ENCODE peak calls at places on chromosomes 4 and X, in ten cellular contexts. J is Calu3, R is RWPE1, G is spleen, X is left lung, I is AG04449, M is cardiac muscle cell, B is GM06990, K is foreskin fibroblast, D is glutamatergic neuron. W is an unnamed sample.

GRCh38 chrX:15310117-15310516 is 5.3 kb downstream of the ASB11 start:
- DNase-seq in J (peak), R (no peak), G (no peak), X (no peak), I (no peak), M (peak), B (no peak), K (peak), D (no peak), W (peak)

GRCh38 chrX:118603981-118604380 is 108.4 kb downstream of the DOCK11 start:
- DNase-seq in J (peak), R (peak), G (no peak), X (no peak), I (no peak), M (peak), B (peak), K (peak), D (peak), W (peak)

GRCh38 chrX:136879001-136879667 is 1.4 kb downstream of the RBMX start:
- DNase-seq in J (no peak), R (no peak), G (no peak), X (no peak), I (no peak), M (peak), B (no peak), K (no peak), D (no peak), W (peak)

GRCh38 chr4:153471691-153472080 is 5.5 kb downstream of the TMEM131L start:
- DNase-seq in J (no peak), R (peak), G (no peak), X (no peak), I (no peak), M (no peak), B (peak), K (no peak), D (no peak), W (no peak)

GRCh38 chr4:158805628-158806471 is 37.0 kb downstream of the FNIP2 start:
- DNase-seq in J (peak), R (peak), G (no peak), X (no peak), I (no peak), M (no peak), B (no peak), K (peak), D (peak), W (peak)

GRCh38 chr4:172357006-172357405 is 543.8 kb downstream of the GALNTL6 start:
- DNase-seq in J (no peak), R (no peak), G (no peak), X (no peak), I (no peak), M (no peak), B (no peak), K (no peak), D (no peak), W (no peak)

GRCh38 chr4:71132486-71132885 is 139.0 kb downstream of the DCK start:
- DNase-seq in J (no peak), R (no peak), G (no peak), X (no peak), I (peak), M (peak), B (no peak), K (peak), D (no peak), W (peak)

GRCh38 chrX:78652971-78653822 is 5.9 kb downstream of the RTL3 start:
- DNase-seq in J (peak), R (no peak), G (no peak), X (no peak), I (no peak), M (peak), B (peak), K (peak), D (no peak), W (peak)

GRCh38 chr4:20395160-20395773 is 143.6 kb downstream of the SLIT2 start:
- DNase-seq in J (peak), R (peak), G (no peak), X (no peak), I (no peak), M (peak), B (no peak), K (peak), D (peak), W (peak)

GRCh38 chr4:74932832-74933561 is at the start of gene PARM1:
- DNase-seq in J (peak), R (peak), G (peak), X (peak), I (no peak), M (peak), B (peak), K (peak), D (peak), W (peak)

GRCh38 chr4:151325320-151326246 is at the start of gene SH3D19:
- DNase-seq in J (peak), R (peak), G (peak), X (peak), I (no peak), M (peak), B (no peak), K (peak), D (peak), W (peak)

GRCh38 chr4:39353478-39354177 is 12.5 kb downstream of the RFC1 start:
- DNase-seq in J (no peak), R (peak), G (no peak), X (no peak), I (no peak), M (peak), B (peak), K (peak), D (no peak), W (peak)

GRCh38 chrX:129833153-129834004 is 10.3 kb downstream of the ZDHHC9 start:
- DNase-seq in J (no peak), R (no peak), G (no peak), X (no peak), I (peak), M (peak), B (no peak), K (peak), D (no peak), W (peak)

GRCh38 chrX:129842510-129843208 is 1.0 kb downstream of the ZDHHC9 start:
- DNase-seq in J (peak), R (no peak), G (peak), X (no peak), I (no peak), M (peak), B (no peak), K (peak), D (no peak), W (peak)

GRCh38 chrX:129831486-129831885 is 12.2 kb downstream of the ZDHHC9 start:
- DNase-seq in J (no peak), R (no peak), G (no peak), X (no peak), I (no peak), M (no peak), B (no peak), K (peak), D (no peak), W (no peak)

GRCh38 chrX:129840334-129840733 is 3.4 kb downstream of the ZDHHC9 start:
- DNase-seq in J (no peak), R (no peak), G (no peak), X (no peak), I (no peak), M (no peak), B (no peak), K (peak), D (no peak), W (no peak)

GRCh38 chrX:129836827-129837226 is 6.9 kb downstream of the ZDHHC9 start:
- DNase-seq in J (no peak), R (no peak), G (no peak), X (no peak), I (no peak), M (peak), B (no peak), K (no peak), D (no peak), W (no peak)
- TF ChIP-seq CTCF in J (no peak), R (no peak), G (no peak), X (no peak), I (no peak), M (no peak), B (no peak), K (no peak), D (no peak), W (no peak)

GRCh38 chrX:100070334-100070849 is 339.7 kb downstream of the PCDH19 start:
- DNase-seq in J (no peak), R (no peak), G (no peak), X (no peak), I (no peak), M (no peak), B (no peak), K (no peak), D (no peak), W (no peak)

GRCh38 chrX:100076031-100076430 is 334.0 kb downstream of the PCDH19 start:
- DNase-seq in J (no peak), R (no peak), G (no peak), X (no peak), I (no peak), M (no peak), B (no peak), K (no peak), D (no peak), W (no peak)

DNA sequence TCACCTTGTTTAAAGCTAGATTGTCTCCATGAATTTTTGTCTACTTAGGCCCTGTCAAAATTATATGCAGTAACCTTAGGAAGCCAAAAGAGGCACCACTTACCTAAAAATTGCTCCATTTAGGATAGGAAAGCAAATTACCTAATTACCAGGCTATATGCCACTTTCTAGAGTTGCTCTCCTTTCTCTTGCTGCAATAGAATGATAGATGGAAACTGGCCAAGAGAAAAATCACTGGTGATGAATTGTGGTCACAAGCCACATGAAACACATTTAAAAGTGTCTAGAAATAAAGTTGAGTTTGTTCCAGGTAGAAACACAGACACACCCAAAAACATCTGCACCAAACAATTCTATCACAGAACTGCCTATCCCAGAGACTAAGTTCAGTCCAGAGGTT is 337.8 kb downstream of the PCDH19 start:
- DNase-seq in J (no peak), R (no peak), G (no peak), X (no peak), I (no peak), M (no peak), B (no peak), K (no peak), D (no peak), W (no peak)
- TF ChIP-seq CTCF in J (no peak), R (no peak), G (no peak), X (no peak), I (no peak), M (no peak), B (no peak), K (no peak), D (no peak), W (no peak)

GRCh38 chr4:19239565-19239964 is 1012.1 kb upstream of the SLIT2 start:
- DNase-seq in J (no peak), R (peak), G (no peak), X (no peak), I (peak), M (peak), B (no peak), K (peak), D (no peak), W (peak)
- TF ChIP-seq CTCF in J (no peak), R (no peak), G (no peak), X (no peak), I (no peak), M (no peak), B (no peak), K (no peak), D (no peak), W (no peak)

DNA sequence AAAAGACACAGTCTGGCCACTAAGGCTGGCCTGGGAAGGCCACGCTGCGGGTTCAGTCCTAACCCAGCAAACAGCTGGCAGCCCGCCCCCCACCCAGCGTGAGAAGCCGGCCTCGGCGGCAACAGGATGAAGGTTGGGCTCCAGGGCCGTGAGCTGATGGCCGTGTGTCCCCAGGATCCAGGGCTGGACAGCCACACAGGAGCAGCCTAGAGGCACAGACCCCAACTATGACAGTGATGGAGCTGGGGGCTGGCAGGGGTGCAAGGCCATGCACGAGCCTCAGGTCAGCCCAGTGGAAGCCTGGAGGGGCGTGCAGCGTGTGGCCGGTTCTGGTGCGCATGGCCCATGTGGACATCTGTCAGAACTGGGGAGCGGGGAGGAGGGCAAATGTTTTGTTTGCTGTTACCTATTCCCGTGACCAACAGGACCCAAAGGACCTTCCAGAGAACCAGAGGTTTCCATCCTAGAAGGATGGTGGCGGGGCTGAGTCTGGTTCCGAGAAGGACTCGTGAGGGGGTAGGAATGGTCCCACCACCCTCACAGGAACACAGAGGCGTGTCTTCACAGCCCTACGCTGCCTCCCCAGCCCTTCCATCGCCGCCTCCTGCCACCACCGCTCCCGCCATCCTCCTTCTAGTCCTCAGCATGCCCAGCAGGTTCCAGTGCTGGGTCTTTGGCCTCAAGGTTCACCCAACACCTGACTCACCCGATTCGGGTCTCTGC is 46.5 kb downstream of the ZFYVE28 start:
- DNase-seq in J (no peak), R (no peak), G (peak), X (peak), I (no peak), M (no peak), B (no peak), K (no peak), D (no peak), W (no peak)
- TF ChIP-seq CTCF in J (no peak), R (no peak), G (no peak), X (no peak), I (no peak), M (no peak), B (no peak), K (no peak), D (no peak), W (no peak)

GRCh38 chr4:169446824-169447223 is 165.6 kb downstream of the NEK1 start:
- DNase-seq in J (no peak), R (no peak), G (no peak), X (no peak), I (no peak), M (no peak), B (no peak), K (no peak), D (no peak), W (no peak)
- TF ChIP-seq CTCF in J (no peak), R (no peak), G (no peak), X (no peak), I (no peak), M (no peak), B (no peak), K (no peak), D (no peak), W (no peak)

GRCh38 chr4:125315571-125316390 is 1.0 kb downstream of the FAT4 start:
- DNase-seq in J (peak), R (peak), G (peak), X (peak), I (no peak), M (peak), B (peak), K (peak), D (peak), W (peak)

GRCh38 chr4:125319311-125319710 is 4.6 kb downstream of the FAT4 start:
- DNase-seq in J (no peak), R (no peak), G (no peak), X (no peak), I (no peak), M (no peak), B (no peak), K (peak), D (no peak), W (no peak)

GRCh38 chr4:125316391-125316780 is 1.6 kb downstream of the FAT4 start:
- DNase-seq in J (peak), R (peak), G (peak), X (peak), I (no peak), M (peak), B (peak), K (no peak), D (peak), W (peak)

GRCh38 chr4:125316781-125317525 is 2.2 kb downstream of the FAT4 start:
- DNase-seq in J (peak), R (no peak), G (peak), X (peak), I (no peak), M (peak), B (no peak), K (peak), D (peak), W (peak)

DNA sequence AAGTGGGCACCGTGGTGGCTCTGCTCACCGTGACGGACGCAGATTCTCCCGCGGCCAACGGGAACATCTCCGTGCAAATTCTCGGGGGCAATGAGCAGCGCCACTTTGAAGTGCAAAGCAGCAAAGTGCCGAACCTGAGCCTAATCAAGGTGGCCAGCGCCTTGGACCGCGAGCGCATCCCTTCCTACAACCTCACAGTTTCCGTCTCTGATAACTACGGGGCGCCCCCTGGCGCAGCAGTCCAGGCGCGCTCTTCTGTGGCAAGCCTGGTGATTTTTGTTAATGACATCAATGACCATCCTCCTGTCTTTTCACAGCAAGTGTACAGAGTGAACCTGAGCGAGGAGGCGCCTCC is 2.7 kb downstream of the FAT4 start:
- DNase-seq in J (no peak), R (no peak), G (peak), X (peak), I (no peak), M (peak), B (no peak), K (peak), D (peak), W (no peak)
- TF ChIP-seq CTCF in J (no peak), R (peak), G (no peak), X (peak), I (peak), M (peak), B (no peak), K (peak), D (peak), W (peak)

GRCh38 chr4:146327859-146328258 is 113.5 kb downstream of the REELD1 start:
- DNase-seq in J (no peak), R (no peak), G (peak), X (peak), I (no peak), M (no peak), B (no peak), K (no peak), D (no peak), W (no peak)
- TF ChIP-seq CTCF in J (no peak), R (no peak), G (no peak), X (no peak), I (no peak), M (no peak), B (no peak), K (no peak), D (no peak), W (no peak)

W was measured in HFFc6.